ENCODE peak calls at places on chromosomes 13 and 19, in six cellular contexts. Y is Peyer's patch, E is heart left ventricle, S is cardiac muscle cell, T is right lobe of liver, G is dorsolateral prefrontal cortex. O is an unnamed sample.

GRCh38 chr13:37701306-37701705 is 102.7 kb upstream of the POSTN start:
- DNase-seq in E (no peak), S (no peak), Y (no peak), T (no peak), G (no peak), O (no peak)

GRCh38 chr19:10763828-10764339 is 46.0 kb downstream of the DNM2 start:
- DNase-seq in G (no peak), T (no peak), S (no peak), E (no peak), Y (peak), O (no peak)

GRCh38 chr13:49214917-49215376 is 5.2 kb upstream of the MLNR start:
- DNase-seq in E (peak), Y (peak), S (no peak), T (peak), G (no peak), O (peak)

GRCh38 chr19:48696353-48697010 is 711 bp downstream of the FUT2 start:
- DNase-seq in Y (peak), T (no peak), G (no peak), S (no peak), E (no peak), O (no peak)

GRCh38 chr19:6098574-6098973 is 11.7 kb downstream of the RFX2 start:
- DNase-seq in G (no peak), Y (no peak), E (no peak), T (no peak), S (no peak), O (no peak)

GRCh38 chr19:45076851-45077730 is 813 bp upstream of the ZNF296 start:
- DNase-seq in G (no peak), E (no peak), T (no peak), Y (no peak), S (no peak), O (no peak)

GRCh38 chr13:96052655-96053002 is 572 bp downstream of the UGGT2 start:
- DNase-seq in G (no peak), E (no peak), S (peak), Y (no peak), T (no peak), O (peak)

GRCh38 chr13:33218020-33218419 is 67.5 kb downstream of the STARD13 start:
- DNase-seq in S (no peak), T (no peak), G (no peak), E (no peak), Y (no peak), O (no peak)

GRCh38 chr19:55146078-55146647 is 2.8 kb downstream of the TNNT1 start:
- DNase-seq in G (no peak), E (no peak), S (no peak), T (no peak), Y (no peak), O (peak)

GRCh38 chr13:65499251-65499650 is 1730.9 kb downstream of the PCDH9 start:
- DNase-seq in G (no peak), E (no peak), S (no peak), T (no peak), Y (no peak), O (no peak)

GRCh38 chr13:109366521-109366920 is 419.9 kb downstream of the IRS2 start:
- DNase-seq in E (no peak), G (no peak), Y (no peak), S (peak), T (no peak), O (no peak)

GRCh38 chr13:85520445-85520844 is 278.8 kb downstream of the SLITRK6 start:
- DNase-seq in S (no peak), E (no peak), G (no peak), T (no peak), Y (no peak), O (no peak)

GRCh38 chr13:82597737-82598136 is 1284.5 kb downstream of the SLITRK1 start:
- DNase-seq in E (no peak), Y (no peak), S (no peak), T (no peak), G (no peak), O (no peak)

GRCh38 chr13:53775807-53776206 is 747.2 kb downstream of the OLFM4 start:
- DNase-seq in S (no peak), T (no peak), E (no peak), Y (no peak), G (no peak), O (no peak)

GRCh38 chr13:40681341-40682051 is 15.1 kb upstream of the FOXO1 start:
- DNase-seq in G (no peak), Y (no peak), E (peak), T (no peak), S (no peak), O (no peak)

GRCh38 chr19:45801603-45802175 is 9.0 kb upstream of the DMWD start:
- DNase-seq in G (no peak), Y (no peak), T (no peak), E (no peak), S (no peak), O (no peak)

GRCh38 chr13:94859812-94860210 is 147.5 kb upstream of the SOX21 start:
- DNase-seq in T (no peak), E (no peak), G (no peak), Y (no peak), S (no peak), O (no peak)

GRCh38 chr13:94858856-94859811 is 146.8 kb upstream of the SOX21 start:
- DNase-seq in E (peak), Y (no peak), S (no peak), G (peak), T (peak), O (peak)

DNA sequence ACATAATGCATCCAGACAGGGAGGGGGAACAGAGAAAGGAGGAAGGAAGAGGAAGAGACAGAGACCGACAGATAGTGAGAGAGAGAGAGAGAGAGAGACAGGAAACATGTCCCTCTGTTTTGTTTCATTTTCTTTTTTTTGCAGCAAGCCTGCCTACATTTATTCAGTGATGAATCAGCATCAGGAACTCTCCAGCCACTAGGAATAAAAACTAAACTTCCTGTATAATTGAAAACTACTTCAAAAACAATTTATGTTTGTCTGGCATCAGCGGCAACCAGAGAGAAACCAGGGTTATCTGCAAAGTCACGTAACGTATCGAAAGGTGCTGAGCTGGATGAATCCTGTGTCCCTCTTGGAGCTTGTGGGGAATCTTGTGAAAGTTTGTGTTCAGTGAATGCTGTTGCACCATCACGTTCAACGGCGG is 148.6 kb upstream of the SOX21 start:
- DNase-seq in Y (no peak), S (no peak), E (no peak), T (no peak), G (no peak), O (peak)
- H3K4me3 ChIP-seq in Y (peak), S (no peak), E (peak), T (no peak), G (peak), O (peak)

GRCh38 chr19:16359074-16359473 is 34.4 kb downstream of the KLF2 start:
- DNase-seq in G (no peak), Y (no peak), T (no peak), E (no peak), S (no peak), O (no peak)
- H3K4me3 ChIP-seq in G (no peak), Y (no peak), T (no peak), E (no peak), S (no peak), O (no peak)

DNA sequence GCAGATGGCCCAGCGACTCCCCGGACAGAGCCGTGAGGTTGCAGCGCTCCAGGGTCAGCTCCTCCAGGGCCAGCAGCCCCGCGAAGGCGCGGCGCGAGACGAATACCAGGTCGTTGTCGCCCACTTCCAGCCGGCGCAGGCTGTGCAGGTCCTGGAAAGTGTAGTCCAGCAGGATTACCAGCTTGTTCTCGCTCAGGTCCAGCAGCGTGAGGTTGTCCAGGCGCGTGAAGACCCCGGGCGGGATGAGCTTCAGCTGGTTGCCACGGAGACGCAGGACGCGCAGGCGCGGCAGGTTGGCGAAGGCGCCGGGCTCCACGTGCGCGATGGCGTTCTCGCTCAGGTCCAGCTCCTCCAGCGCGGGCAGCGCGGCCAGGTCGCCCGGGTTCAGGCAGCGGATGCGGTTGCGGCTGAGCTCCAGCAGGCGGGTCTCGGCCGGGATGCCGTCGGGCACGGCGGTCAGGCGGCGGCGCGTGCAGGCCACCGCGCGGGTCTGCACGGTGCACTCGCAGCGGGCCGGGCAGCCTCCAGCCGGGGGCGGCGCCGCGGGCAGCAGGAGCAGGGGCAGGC is 9.3 kb upstream of the PEAK3 start:
- DNase-seq in S (peak), Y (no peak), G (no peak), T (no peak), E (no peak), O (no peak)
- H3K4me3 ChIP-seq in S (peak), Y (peak), G (peak), T (peak), E (peak), O (peak)

GRCh38 chr13:36674337-36675212 is 755 bp downstream of the SERTM1 start:
- DNase-seq in S (no peak), Y (no peak), E (no peak), G (no peak), T (no peak), O (no peak)
- H3K4me3 ChIP-seq in S (peak), Y (no peak), E (peak), G (peak), T (no peak), O (no peak)

O was measured in HL-60.